ENCODE peak calls at places on chromosomes 7 and 10, in ten cellular contexts. J is heart left ventricle; F is stimulated activated CD4-positive, alpha-beta T cell treated with anti-CD3 and anti-CD28 coated beads, Interleukin-1b, Interleukin-23, amount 100 ng/mL, for 4 hours; S is Caki2; E is skeletal muscle cell; Y is astrocyte of the cerebellum; M is DMS79; C is epithelial cell of esophagus; P is stromal cell of bone marrow; L is EH. X is an unnamed sample.

GRCh38 chr7:30710669-30711068 is 28.4 kb upstream of the CRHR2 start:
- DNase-seq in P (peak; percentile 12), M (no peak), J (no peak), Y (no peak), L (peak; percentile 8), S (no peak), E (no peak), C (peak; percentile 6), F (no peak), X (no peak)

GRCh38 chr10:71748671-71749191 is 24.6 kb downstream of the VSIR start:
- DNase-seq in C (no peak), S (no peak), P (no peak), M (no peak), J (peak; percentile 83), E (no peak), Y (no peak), L (no peak), F (no peak), X (no peak)

GRCh38 chr10:122525788-122526187 is 34.8 kb upstream of the DMBT1 start:
- DNase-seq in P (no peak), L (no peak), F (no peak), C (peak; percentile 29), S (no peak), E (no peak), M (no peak), Y (no peak), J (no peak), X (no peak)

GRCh38 chr10:31207636-31208035 is 111.4 kb upstream of the ZEB1 start:
- DNase-seq in M (no peak), P (no peak), F (no peak), L (peak; percentile 34), C (no peak), E (no peak), Y (no peak), J (no peak), S (no peak), X (no peak)

GRCh38 chr7:95501261-95501816 is 15.6 kb downstream of the ASB4 start:
- DNase-seq in Y (no peak), S (peak; percentile 80), P (no peak), C (peak; percentile 13), L (peak; percentile 18), F (no peak), E (no peak), J (no peak), M (no peak), X (no peak)

GRCh38 chr7:46157931-46158330 is 236.9 kb upstream of the IGFBP3 start:
- DNase-seq in E (no peak), M (no peak), C (no peak), J (no peak), F (no peak), S (no peak), Y (no peak), L (no peak), P (no peak), X (no peak)

GRCh38 chr10:69334258-69335062 is 56.2 kb downstream of the HK1 start:
- DNase-seq in J (no peak), F (no peak), P (no peak), E (no peak), M (no peak), S (no peak), C (peak; percentile 59), L (no peak), Y (no peak), X (no peak)

GRCh38 chr10:70286616-70287015 is 2.8 kb upstream of the NPFFR1 start:
- DNase-seq in F (no peak), Y (no peak), C (no peak), P (no peak), L (no peak), M (no peak), J (no peak), S (no peak), E (no peak), X (no peak)

GRCh38 chr7:155166673-155167370 is 96.7 kb downstream of the HTR5A start:
- DNase-seq in P (peak; percentile 86), E (peak; percentile 87), L (peak; percentile 98), S (peak; percentile 83), Y (peak; percentile 75), J (no peak), M (no peak), F (no peak), C (peak; percentile 88), X (no peak)

GRCh38 chr7:35374858-35375257 is 121.0 kb upstream of the TBX20 start:
- DNase-seq in F (no peak), J (peak; percentile 75), P (no peak), C (no peak), S (no peak), L (no peak), M (no peak), Y (no peak), E (no peak), X (no peak)

GRCh38 chr10:1180071-1180730 is 124.0 kb downstream of the WDR37 start:
- DNase-seq in Y (no peak), C (no peak), S (no peak), J (no peak), P (no peak), F (no peak), L (no peak), M (no peak), E (no peak), X (no peak)

GRCh38 chr7:17746131-17746530 is 194.2 kb downstream of the SNX13 start:
- DNase-seq in J (no peak), E (no peak), S (no peak), C (no peak), L (no peak), Y (no peak), P (no peak), F (no peak), M (no peak), X (no peak)

GRCh38 chr7:101216001-101216859 is 1.2 kb downstream of the PLOD3 start:
- DNase-seq in F (no peak), E (no peak), C (no peak), Y (no peak), L (peak; percentile 49), P (no peak), J (no peak), M (no peak), S (no peak), X (no peak)

GRCh38 chr7:110604206-110604605 is 486.7 kb upstream of the LRRN3 start:
- DNase-seq in F (no peak), Y (no peak), E (no peak), M (no peak), S (no peak), C (no peak), L (no peak), J (no peak), P (no peak), X (no peak)

GRCh38 chr7:105691692-105692564 is 110.6 kb upstream of the EFCAB10 start:
- DNase-seq in C (peak; percentile 90), P (peak; percentile 53), E (peak; percentile 72), L (peak; percentile 77), M (peak; percentile 36), Y (peak; percentile 55), S (no peak), F (peak; percentile 44), J (peak; percentile 44), X (no peak)

GRCh38 chr7:1459930-1460756 is 873 bp upstream of the MICALL2 start:
- DNase-seq in C (peak; percentile 67), L (peak; percentile 34), F (no peak), S (peak; percentile 23), M (no peak), E (no peak), Y (no peak), J (no peak), P (no peak), X (no peak)

GRCh38 chr10:66822801-66823200 is 103.0 kb upstream of the LRRTM3 start:
- DNase-seq in Y (no peak), J (no peak), F (no peak), L (no peak), E (no peak), S (no peak), P (no peak), C (no peak), M (no peak), X (no peak)

GRCh38 chr10:21712975-21713374 is 178.9 kb downstream of the MLLT10 start:
- DNase-seq in S (no peak), L (no peak), J (no peak), F (no peak), C (no peak), P (no peak), E (no peak), M (no peak), Y (no peak), X (no peak)

GRCh38 chr10:131453772-131454634 is 142.5 kb upstream of the TCERG1L start:
- DNase-seq in L (no peak), E (no peak), Y (no peak), M (no peak), C (peak; percentile 61), J (peak; percentile 55), S (peak; percentile 69), F (peak; percentile 45), P (no peak), X (no peak)

GRCh38 chr10:58856508-58857240 is 319.8 kb upstream of the PHYHIPL start:
- DNase-seq in P (peak; percentile 85), J (peak; percentile 29), S (peak; percentile 85), C (peak; percentile 85), E (peak; percentile 93), Y (peak; percentile 83), L (peak; percentile 99), M (no peak), F (no peak), X (no peak)

GRCh38 chr7:70736715-70737460 is 395.1 kb upstream of the GALNT17 start:
- DNase-seq in S (peak; percentile 44), Y (peak; percentile 48), F (no peak), J (no peak), P (peak; percentile 35), M (no peak), L (peak; percentile 87), E (peak; percentile 72), C (peak; percentile 86), X (no peak)

GRCh38 chr10:128178319-128178937 is 52.2 kb upstream of the MKI67 start:
- DNase-seq in E (no peak), F (peak; percentile 16), C (peak; percentile 40), S (no peak), L (peak; percentile 4), P (no peak), J (no peak), M (no peak), Y (no peak), X (no peak)

GRCh38 chr7:43648725-43649406 is 66.0 kb downstream of the STK17A start:
- DNase-seq in J (no peak), P (peak; percentile 15), C (peak; percentile 48), M (no peak), E (peak; percentile 51), F (peak; percentile 32), S (peak; percentile 70), Y (peak; percentile 91), L (peak; percentile 87), X (no peak)

GRCh38 chr7:140564643-140565042 is 76.0 kb downstream of the DENND2A start:
- DNase-seq in F (no peak), Y (no peak), S (peak; percentile 87), C (peak; percentile 98), E (no peak), L (peak; percentile 49), P (no peak), J (no peak), M (no peak), X (no peak)

GRCh38 chr10:21285207-21285606 is 240.3 kb downstream of the SKIDA1 start:
- DNase-seq in P (no peak), C (no peak), J (no peak), M (no peak), L (no peak), S (no peak), F (no peak), E (no peak), Y (no peak), X (no peak)

GRCh38 chr7:50826371-50827172 is 43.9 kb upstream of the GRB10 start:
- DNase-seq in S (peak; percentile 90), P (peak; percentile 73), E (peak; percentile 62), L (peak; percentile 92), J (no peak), Y (peak; percentile 64), M (no peak), F (peak; percentile 5), C (peak; percentile 90), X (no peak)

GRCh38 chr7:12770227-12770975 is 83.0 kb downstream of the ARL4A start:
- DNase-seq in S (no peak), L (peak; percentile 25), Y (no peak), F (no peak), E (no peak), M (no peak), P (no peak), C (peak; percentile 13), J (peak; percentile 28), X (no peak)

GRCh38 chr10:97849101-97849490 is 547 bp upstream of the GOLGA7B start:
- DNase-seq in Y (no peak), P (no peak), J (no peak), F (no peak), C (peak; percentile 86), L (no peak), M (peak; percentile 87), E (no peak), S (no peak), X (no peak)

X was measured in NCI-H187.